ENCODE peak calls at places on chromosomes 16 and 17, in six cellular contexts. B is esophagus squamous epithelium; U is osteocyte; D is activated CD4-positive, alpha-beta T cell treated with anti-CD3 and anti-CD28 coated beads for 24 hours; R is T1000; T is mucosa of gallbladder. O is an unnamed sample.

GRCh38 chr17:57861737-57862409 is 12.0 kb upstream of the MRPS23 start:
- DNase-seq in T (peak), B (no peak), R (no peak), D (no peak), U (no peak), O (no peak)

GRCh38 chr17:43645765-43646481 is 15.8 kb downstream of the MEOX1 start:
- DNase-seq in D (no peak), T (peak), R (no peak), U (no peak), B (no peak), O (no peak)

GRCh38 chr17:43694081-43694870 is 32.6 kb upstream of the MEOX1 start:
- DNase-seq in R (peak), D (peak), U (peak), T (peak), B (peak), O (peak)

GRCh38 chr17:65759532-65759931 is 198.1 kb upstream of the AXIN2 start:
- DNase-seq in T (no peak), D (no peak), R (no peak), U (no peak), B (no peak), O (no peak)

GRCh38 chr16:7268182-7268581 is 64.5 kb upstream of the RBFOX1 start:
- DNase-seq in U (no peak), D (no peak), R (no peak), B (no peak), T (peak), O (no peak)

GRCh38 chr16:71673190-71673956 is 47.4 kb downstream of the MARVELD3 start:
- DNase-seq in R (no peak), U (no peak), D (no peak), T (no peak), B (no peak), O (no peak)

GRCh38 chr16:50841081-50841886 is 99.4 kb downstream of the CYLD start:
- DNase-seq in T (no peak), D (peak), R (no peak), B (no peak), U (peak), O (no peak)

GRCh38 chr16:85812031-85812807 is 12.7 kb downstream of the COX4I1 start:
- DNase-seq in D (no peak), B (no peak), U (no peak), R (no peak), T (no peak), O (no peak)

GRCh38 chr17:40596261-40596919 is 31.1 kb upstream of the CCR7 start:
- DNase-seq in B (no peak), D (no peak), T (no peak), U (no peak), R (peak), O (no peak)

GRCh38 chr17:59311051-59311468 is 20.4 kb upstream of the YPEL2 start:
- DNase-seq in T (peak), B (no peak), D (peak), U (no peak), R (peak), O (no peak)

GRCh38 chr16:67447508-67448076 is 16.7 kb downstream of the HSD11B2 start:
- DNase-seq in D (peak), U (no peak), B (no peak), T (no peak), R (no peak), O (peak)

GRCh38 chr16:802914-803750 is 2.6 kb upstream of the GNG13 start:
- DNase-seq in B (no peak), U (no peak), R (no peak), T (no peak), D (no peak), O (no peak)

GRCh38 chr16:29705030-29705429 is 26.1 kb downstream of the QPRT start:
- DNase-seq in B (no peak), R (no peak), T (no peak), U (no peak), D (no peak), O (no peak)

GRCh38 chr16:87240211-87241134 is 76.7 kb downstream of the C16orf95 start:
- DNase-seq in T (no peak), R (no peak), D (no peak), B (no peak), U (no peak), O (no peak)

GRCh38 chr16:19595043-19595767 is 39.7 kb downstream of the VPS35L start:
- DNase-seq in T (peak), B (no peak), R (peak), D (no peak), U (no peak), O (no peak)

GRCh38 chr17:41705271-41705991 is 6.7 kb upstream of the GAST start:
- DNase-seq in D (no peak), B (no peak), R (no peak), T (no peak), U (no peak), O (no peak)

GRCh38 chr17:78142113-78142861 is 3.9 kb upstream of the C17orf99 start:
- DNase-seq in T (peak), B (no peak), R (peak), D (no peak), U (no peak), O (no peak)

GRCh38 chr16:69113216-69113615 is 7.8 kb downstream of the HAS3 start:
- DNase-seq in D (no peak), R (no peak), B (no peak), T (no peak), U (no peak), O (no peak)

GRCh38 chr16:58048914-58049696 is 23.6 kb downstream of the MMP15 start:
- DNase-seq in B (no peak), U (no peak), T (no peak), D (no peak), R (no peak), O (no peak)

GRCh38 chr17:61366076-61366714 is 33.4 kb upstream of the TBX2 start:
- DNase-seq in T (no peak), B (no peak), D (no peak), R (no peak), U (no peak), O (no peak)

GRCh38 chr16:12000032-12000431 is 23.5 kb downstream of the SNX29 start:
- DNase-seq in U (no peak), B (no peak), T (no peak), R (no peak), D (no peak), O (no peak)

GRCh38 chr17:6800422-6801027 is 24.5 kb downstream of the FBXO39 start:
- DNase-seq in D (no peak), T (no peak), B (no peak), R (no peak), U (no peak), O (no peak)

GRCh38 chr17:45231481-45232116 is 9.9 kb downstream of the FMNL1 start:
- DNase-seq in B (no peak), R (no peak), T (no peak), U (no peak), D (no peak), O (no peak)

GRCh38 chr17:81537343-81537855 is 9.2 kb downstream of the FSCN2 start:
- DNase-seq in U (no peak), D (no peak), T (no peak), B (no peak), R (no peak), O (no peak)

GRCh38 chr17:57484081-57484666 is 227.9 kb downstream of the MSI2 start:
- DNase-seq in T (no peak), U (no peak), R (no peak), D (no peak), B (no peak), O (no peak)

GRCh38 chr17:6075845-6076244 is 5.7 kb downstream of the WSCD1 start:
- DNase-seq in R (no peak), U (no peak), T (no peak), B (no peak), D (no peak), O (no peak)

GRCh38 chr17:48470388-48471034 is 40.5 kb upstream of the SKAP1 start:
- DNase-seq in U (no peak), T (no peak), R (no peak), D (no peak), B (no peak), O (no peak)

GRCh38 chr16:22360963-22361659 is 13.3 kb downstream of the CDR2 start:
- DNase-seq in U (no peak), R (no peak), B (no peak), D (no peak), T (no peak), O (no peak)

GRCh38 chr16:3646348-3646920 is 8.1 kb upstream of the DNASE1 start:
- DNase-seq in U (peak), T (peak), B (no peak), R (no peak), D (no peak), O (no peak)

GRCh38 chr16:88974641-88975215 is 2.3 kb downstream of the CBFA2T3 start:
- DNase-seq in B (no peak), U (no peak), T (no peak), D (no peak), R (no peak), O (no peak)

O was measured in stimulated activated CD8-positive, alpha-beta memory T cell treated with anti-CD3 and anti-CD28 coated beads, Interleukin-7, amount 100 ng/mL, for 48 hours.